ENCODE peak calls at places on chromosome 12, in four cellular contexts. D is fibroblast of pulmonary artery; T is GM12865; E is CD4-positive, alpha-beta T cell. H is an unnamed sample.

GRCh38 chr12:47636908-47637780 is 68.7 kb downstream of the RPAP3 start:
- DNase-seq in T (peak), D (peak), E (no peak), H (peak)

GRCh38 chr12:131159660-131160059 is 206.0 kb downstream of the ADGRD1 start:
- DNase-seq in E (no peak), T (no peak), D (no peak), H (no peak)

GRCh38 chr12:16766736-16767135 is 160.8 kb upstream of the LMO3 start:
- DNase-seq in D (no peak), T (no peak), E (no peak), H (no peak)

GRCh38 chr12:50504798-50505385 is at the start of gene DIP2B:
- DNase-seq in T (peak), D (peak), E (peak), H (peak)

GRCh38 chr12:106409898-106410297 is 52.4 kb downstream of the POLR3B start:
- DNase-seq in T (no peak), E (no peak), D (no peak), H (no peak)

GRCh38 chr12:119202121-119202527 is 23.4 kb downstream of the HSPB8 start:
- DNase-seq in D (no peak), T (no peak), E (no peak), H (no peak)

GRCh38 chr12:113039911-113040425 is 16.6 kb upstream of the DTX1 start:
- DNase-seq in T (no peak), D (no peak), E (no peak), H (no peak)

GRCh38 chr12:113002155-113002554 is 23.8 kb downstream of the OAS2 start:
- DNase-seq in E (no peak), D (no peak), T (no peak), H (no peak)

GRCh38 chr12:109770104-109770860 is 56.7 kb downstream of the FAM222A start:
- DNase-seq in D (no peak), E (no peak), T (no peak), H (peak)

GRCh38 chr12:107775093-107775721 is 703 bp downstream of the ASCL4 start:
- DNase-seq in T (no peak), E (no peak), D (no peak), H (no peak)

GRCh38 chr12:119547016-119547415 is 46.6 kb upstream of the TMEM233 start:
- DNase-seq in T (no peak), D (no peak), E (no peak), H (no peak)

GRCh38 chr12:55516391-55516790 is 24.2 kb downstream of the OR6C68 start:
- DNase-seq in D (no peak), E (no peak), T (no peak), H (no peak)

GRCh38 chr12:55515696-55516095 is 23.5 kb downstream of the OR6C68 start:
- DNase-seq in T (peak), D (no peak), E (no peak), H (no peak)
- TF ChIP-seq CTCF in T (peak), D (no peak), E (no peak), H (no peak)

GRCh38 chr12:65282840-65283239 is 4.4 kb downstream of the MSRB3 start:
- DNase-seq in T (no peak), D (no peak), E (no peak), H (no peak)
- TF ChIP-seq CTCF in T (no peak), D (peak), E (no peak), H (no peak)

GRCh38 chr12:14418526-14418925 is 53.0 kb downstream of the ATF7IP start:
- DNase-seq in T (no peak), D (peak), E (no peak), H (no peak)
- TF ChIP-seq CTCF in T (no peak), D (peak), E (peak), H (peak)

GRCh38 chr12:4107436-4107878 is 166.1 kb upstream of the CCND2 start:
- DNase-seq in T (peak), E (peak), D (peak), H (peak)
- TF ChIP-seq CTCF in T (peak), E (peak), D (peak), H (peak)